ENCODE peak calls at places on chromosomes 3 and 15, in four cellular contexts. J is uterus, U is A549, T is tibial nerve. I is an unnamed sample. For H3K4me1 and H3K9me3, the result is how much of the 10 kb centered on the place peaks cover.

GRCh38 chr15:43292375-43293078 is 25.8 kb upstream of the TGM5 start:
- DNase-seq in J (no peak), U (no peak), T (no peak), I (no peak)

GRCh38 chr3:131083190-131083863 is 56.6 kb downstream of the NEK11 start:
- DNase-seq in J (no peak), U (no peak), T (no peak), I (no peak)

GRCh38 chr15:69697913-69698312 is 245.3 kb downstream of the RPLP1 start:
- DNase-seq in J (no peak), U (no peak), T (peak), I (no peak)

GRCh38 chr3:100184960-100185566 is 70.8 kb upstream of the FILIP1L start:
- DNase-seq in J (no peak), U (no peak), T (no peak), I (no peak)

GRCh38 chr15:43776101-43776717 is 557 bp downstream of the ELL3 start:
- DNase-seq in J (peak), U (no peak), T (no peak), I (no peak)

GRCh38 chr3:132867956-132868355 is 145.7 kb upstream of the NPHP3 start:
- DNase-seq in J (no peak), U (no peak), T (no peak), I (no peak)

GRCh38 chr3:122510878-122511481 is 3.8 kb downstream of the KPNA1 start:
- DNase-seq in J (no peak), U (no peak), T (no peak), I (no peak)

GRCh38 chr3:44892689-44893088 is 18.3 kb downstream of the TGM4 start:
- DNase-seq in J (no peak), U (no peak), T (no peak), I (no peak)

GRCh38 chr3:33438284-33438668 is 1.9 kb downstream of the UBP1 start:
- DNase-seq in J (no peak), U (no peak), T (no peak), I (no peak)

GRCh38 chr3:46481636-46482035 is 16.1 kb upstream of the RTP3 start:
- DNase-seq in J (no peak), U (no peak), T (no peak), I (no peak)

GRCh38 chr3:190024912-190025311 is 95.8 kb downstream of the P3H2 start:
- DNase-seq in J (no peak), U (no peak), T (no peak), I (no peak)

GRCh38 chr3:150495563-150496168 is 50.6 kb downstream of the SERP1 start:
- DNase-seq in J (no peak), U (peak), T (peak), I (no peak)

GRCh38 chr3:16203031-16203430 is 28.6 kb downstream of the GALNT15 start:
- DNase-seq in J (no peak), U (no peak), T (no peak), I (no peak)

GRCh38 chr3:188439080-188439479 is 285.1 kb downstream of the LPP start:
- DNase-seq in J (no peak), U (no peak), T (no peak), I (no peak)

GRCh38 chr3:141081141-141081795 is 30.1 kb downstream of the SPSB4 start:
- DNase-seq in J (no peak), U (no peak), T (no peak), I (no peak)

GRCh38 chr3:9514306-9514705 is 39.3 kb downstream of the LHFPL4 start:
- DNase-seq in J (no peak), U (no peak), T (no peak), I (no peak)

GRCh38 chr3:28326458-28326926 is 22.0 kb upstream of the ZCWPW2 start:
- DNase-seq in J (no peak), U (no peak), T (no peak), I (no peak)

GRCh38 chr3:157608006-157608405 is 104.8 kb upstream of the VEPH1 start:
- DNase-seq in J (no peak), U (no peak), T (no peak), I (no peak)

GRCh38 chr3:41158947-41159346 is 40.4 kb upstream of the CTNNB1 start:
- DNase-seq in J (no peak), U (no peak), T (no peak), I (no peak)

GRCh38 chr3:171416061-171416460 is 44.1 kb downstream of the TNIK start:
- DNase-seq in J (no peak), U (no peak), T (no peak), I (no peak)

GRCh38 chr3:81451140-81451539 is 310.3 kb downstream of the GBE1 start:
- DNase-seq in J (no peak), U (no peak), T (no peak), I (no peak)

GRCh38 chr3:193560870-193561269 is 6.2 kb upstream of the ATP13A4 start:
- DNase-seq in J (no peak), U (no peak), T (no peak), I (no peak)

GRCh38 chr15:74311734-74312444 is 55.6 kb downstream of the CYP11A1 start:
- DNase-seq in J (no peak), U (peak), T (no peak), I (no peak)

GRCh38 chr3:40366203-40367162 is 20.5 kb upstream of the ENTPD3 start:
- DNase-seq in J (no peak), U (no peak), T (no peak), I (no peak)

GRCh38 chr15:44810237-44810636 is 73.9 kb downstream of the TRIM69 start:
- DNase-seq in J (no peak), U (no peak), T (no peak), I (no peak)

GRCh38 chr15:73930371-73930770 is 4.1 kb downstream of the LOXL1 start:
- DNase-seq in J (peak), U (no peak), T (no peak), I (peak)

GRCh38 chr3:68764554-68764953 is 167.8 kb downstream of the TAFA4 start:
- DNase-seq in J (no peak), U (no peak), T (no peak), I (no peak)

GRCh38 chr3:129756871-129757270 is 136.6 kb downstream of the TMCC1 start:
- DNase-seq in J (no peak), U (no peak), T (no peak), I (no peak)

GRCh38 chr3:48662753-48663488 is at the start of gene CELSR3:
- DNase-seq in J (peak), U (peak), T (peak), I (peak)

GRCh38 chr3:172511783-172512357 is 11.4 kb downstream of the TNFSF10 start:
- DNase-seq in J (no peak), U (no peak), T (no peak), I (no peak)

GRCh38 chr3:171840831-171841619 is 2.1 kb upstream of the TMEM212 start:
- DNase-seq in J (no peak), U (no peak), T (no peak), I (no peak)

GRCh38 chr3:99023590-99024192 is 122.2 kb upstream of the DCBLD2 start:
- DNase-seq in J (no peak), U (peak), T (peak), I (no peak)

GRCh38 chr15:40845511-40846284 is 1.9 kb downstream of the SPINT1 start:
- DNase-seq in J (no peak), U (no peak), T (no peak), I (no peak)

GRCh38 chr3:139534992-139535879 is 4.3 kb downstream of the RBP1 start:
- DNase-seq in J (peak), U (no peak), T (peak), I (peak)

GRCh38 chr15:81326466-81327212 is 2.7 kb upstream of the STARD5 start:
- DNase-seq in J (no peak), U (no peak), T (no peak), I (no peak)

GRCh38 chr15:70799667-70800450 is 36.5 kb upstream of the UACA start:
- DNase-seq in J (no peak), U (no peak), T (peak), I (no peak)

GRCh38 chr3:42148982-42149432 is 57.9 kb downstream of the TRAK1 start:
- DNase-seq in J (peak), U (no peak), T (peak), I (peak)

GRCh38 chr15:96089396-96090058 is 241.0 kb upstream of the NR2F2 start:
- DNase-seq in J (no peak), U (no peak), T (no peak), I (no peak)

GRCh38 chr3:157087398-157088132 is 72.4 kb downstream of the CCNL1 start:
- DNase-seq in J (no peak), U (no peak), T (no peak), I (no peak)

GRCh38 chr3:107443461-107443860 is 66.2 kb downstream of the CCDC54 start:
- DNase-seq in J (no peak), U (no peak), T (no peak), I (no peak)
- H3K4me1 ChIP-seq in J (under half), U (under half), T (under half), I (under half)

DNA sequence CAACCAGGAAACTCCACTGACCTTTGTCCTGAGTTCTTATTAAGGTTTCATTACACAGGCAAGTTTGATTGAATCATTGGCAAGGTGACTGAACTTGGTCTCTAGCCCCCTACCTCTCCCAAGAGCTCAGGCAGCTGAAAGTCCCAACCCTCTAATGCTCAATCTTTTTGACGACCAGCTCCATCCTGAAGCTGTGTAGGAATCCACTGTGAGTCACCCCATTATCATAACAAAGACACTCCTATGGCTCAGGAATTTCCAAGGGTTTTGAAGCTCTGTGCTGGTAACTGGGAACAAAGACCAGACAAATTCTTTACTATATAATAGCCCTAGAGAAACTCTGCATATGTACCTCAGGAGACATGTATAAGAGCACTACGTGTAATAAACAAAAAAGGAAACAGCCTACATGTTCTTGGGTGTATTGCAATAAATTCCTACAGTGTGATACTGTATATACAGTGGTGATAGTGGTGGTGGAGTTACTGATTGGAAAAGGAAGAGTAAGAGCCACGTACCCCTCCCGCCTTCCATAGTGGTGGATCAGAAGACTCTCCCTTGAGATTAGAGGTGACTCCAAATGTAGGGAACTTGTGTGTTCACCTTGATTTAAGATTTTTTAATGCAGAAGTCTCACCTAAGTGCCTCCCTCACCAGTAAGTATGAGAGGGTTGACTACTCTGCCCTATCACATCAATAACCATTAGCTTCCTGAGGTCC is 116.6 kb downstream of the ST8SIA2 start:
- DNase-seq in J (no peak), U (no peak), T (no peak), I (no peak)
- H3K9me3 ChIP-seq in J (under half), U (under half), T (under half), I (under half)

DNA sequence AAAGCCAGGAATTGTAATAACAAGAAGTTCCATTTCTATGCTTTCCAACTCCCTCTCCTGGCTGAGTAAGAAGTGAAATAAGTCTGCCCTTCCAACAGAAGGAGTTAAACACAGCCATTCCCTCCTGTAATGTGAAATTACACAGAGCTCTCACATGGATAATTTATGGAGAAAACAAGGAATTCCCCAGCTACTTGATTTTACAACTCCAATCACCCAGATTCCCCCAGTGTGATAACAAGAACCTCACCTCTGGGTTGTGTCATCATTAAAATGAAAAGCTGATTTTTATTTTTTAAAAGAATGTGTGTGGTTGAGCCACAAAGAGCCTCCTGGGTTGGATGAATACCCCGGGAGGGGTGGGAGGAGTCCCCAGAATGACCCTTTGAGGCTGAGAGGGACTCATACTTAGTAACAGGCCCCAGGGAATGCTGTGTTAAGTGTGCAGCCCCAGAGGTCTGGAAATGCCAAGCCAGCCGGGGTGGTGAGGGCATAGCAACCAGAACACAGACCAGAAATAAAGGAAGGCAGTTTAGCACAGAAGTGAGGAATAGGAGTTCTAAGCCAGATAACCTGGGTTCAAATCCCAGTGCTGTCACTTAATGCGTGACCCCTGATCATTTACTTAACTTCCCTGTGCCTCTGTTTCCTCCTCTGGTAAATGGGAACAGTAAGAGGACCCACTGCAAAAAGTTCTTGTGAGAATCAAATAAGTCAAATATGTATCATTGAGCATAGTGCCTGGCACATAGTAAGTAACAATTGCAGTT is 124.9 kb upstream of the ARHGEF3 start:
- DNase-seq in J (peak), U (no peak), T (no peak), I (no peak)
- H3K4me1 ChIP-seq in J (under half), U (under half), T (under half), I (under half)

GRCh38 chr3:119427669-119428068 is 35.7 kb downstream of the TMEM39A start:
- DNase-seq in J (no peak), U (no peak), T (no peak), I (no peak)

GRCh38 chr3:119433613-119434325 is 29.6 kb downstream of the TMEM39A start:
- DNase-seq in J (no peak), U (no peak), T (no peak), I (no peak)

DNA sequence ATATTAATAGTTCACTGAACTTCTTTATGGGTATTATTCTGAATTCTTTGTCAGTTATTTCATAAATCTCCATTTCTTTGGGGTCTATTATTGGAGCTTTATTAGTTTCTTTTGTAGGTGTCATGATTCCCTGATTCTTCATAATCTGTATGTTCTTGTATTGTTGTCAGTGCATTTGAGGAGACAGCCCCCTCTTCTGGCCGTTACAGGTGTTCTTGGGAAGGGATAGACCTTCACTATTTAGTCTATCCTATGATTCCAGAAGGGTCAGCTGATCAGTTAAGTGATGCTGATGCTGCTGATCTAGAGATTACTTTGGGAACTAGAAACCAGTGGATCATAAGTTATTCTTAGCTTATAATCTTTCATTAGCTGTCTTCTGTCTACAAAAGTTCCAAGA is 34.9 kb downstream of the TMEM39A start:
- DNase-seq in J (no peak), U (no peak), T (no peak), I (no peak)
- H3K9me3 ChIP-seq in J (under half), U (half or more), T (under half), I (under half)

GRCh38 chr15:72786244-72786641 is 2.7 kb upstream of the ADPGK start:
- DNase-seq in J (no peak), U (no peak), T (no peak), I (no peak)
- H3K4me1 ChIP-seq in J (under half), U (under half), T (under half), I (under half)

GRCh38 chr3:196003611-196004010 is 78.3 kb downstream of the TFRC start:
- DNase-seq in J (no peak), U (no peak), T (no peak), I (no peak)

DNA sequence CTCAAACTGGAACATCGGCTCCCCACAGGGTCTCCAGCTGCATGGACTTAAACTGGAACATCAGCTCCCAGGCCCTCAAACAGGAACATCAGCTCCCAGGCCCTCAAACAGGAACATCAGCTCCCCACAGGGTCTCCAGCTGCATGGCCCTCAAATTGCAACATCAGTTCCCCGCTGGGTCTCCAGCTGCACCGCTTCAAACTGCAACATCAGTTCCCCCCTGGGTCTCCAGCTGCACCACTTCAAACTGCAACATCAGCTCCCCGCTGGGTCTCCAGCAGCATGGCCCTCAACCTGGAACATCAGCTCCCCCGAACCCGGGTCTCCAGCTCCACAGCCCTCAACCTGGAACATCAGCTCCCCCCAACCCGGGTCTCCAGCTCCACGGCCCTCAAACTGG is 82.0 kb downstream of the TFRC start:
- DNase-seq in J (no peak), U (no peak), T (no peak), I (no peak)
- H3K9me3 ChIP-seq in J (under half), U (under half), T (under half), I (under half)

DNA sequence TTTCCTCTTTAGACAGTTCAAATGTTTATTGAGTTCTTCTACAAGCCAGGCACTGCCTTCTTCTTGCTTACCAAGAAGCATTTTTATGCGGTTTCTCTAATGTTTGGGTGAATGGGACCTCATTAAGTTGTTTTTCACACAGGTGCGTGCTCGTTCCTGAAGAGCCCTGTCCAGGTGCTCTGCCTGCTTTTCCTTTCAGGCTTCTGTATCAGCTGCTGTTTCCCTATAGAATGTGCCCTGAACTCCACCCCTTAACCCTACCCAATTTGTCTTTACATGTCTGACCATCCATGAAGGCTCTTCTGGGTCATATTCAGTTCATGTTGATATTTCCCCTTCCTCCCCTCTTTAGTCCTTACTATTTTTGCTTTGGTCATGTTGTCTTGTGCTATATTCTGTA is 22.4 kb upstream of the GOLGA6L10 start:
- DNase-seq in J (no peak), U (no peak), T (no peak), I (no peak)
- H3K4me1 ChIP-seq in J (under half), U (under half), T (under half), I (under half)

GRCh38 chr15:20280933-20281463 is 260.6 kb downstream of the GOLGA6L6 start:
- DNase-seq in J (no peak), U (no peak), T (no peak), I (no peak)
- H3K9me3 ChIP-seq in J (under half), U (half or more), T (under half), I (under half)

GRCh38 chr15:25784876-25785642 is 78.1 kb downstream of the ATP10A start:
- DNase-seq in J (no peak), U (no peak), T (no peak), I (peak)
- H3K4me1 ChIP-seq in J (under half), U (under half), T (under half), I (under half)

I was measured in right atrium auricular region.